ENCODE peak calls at places on chromosomes 6 and 20, in seven cellular contexts. W is skeletal muscle cell, R is fibroblast of pulmonary artery, D is cerebellar cortex, F is heart left ventricle, Q is transverse colon, H is hypothalamus. C is an unnamed sample.

GRCh38 chr6:219641-220198 is 72.6 kb upstream of the DUSP22 start:
- DNase-seq in W (peak; percentile 36), R (peak; percentile 47), D (no peak), F (peak; percentile 86), Q (peak; percentile 45), H (peak; percentile 27), C (no peak)

GRCh38 chr6:95248501-95248900 is 328.8 kb upstream of the MANEA start:
- DNase-seq in W (no peak), R (no peak), D (peak; percentile 12), F (no peak), Q (no peak), H (no peak), C (no peak)

GRCh38 chr6:33578588-33579011 is 1.5 kb downstream of the BAK1 start:
- DNase-seq in W (no peak), R (no peak), D (no peak), F (no peak), Q (peak; percentile 75), H (no peak), C (no peak)

GRCh38 chr6:161458199-161458598 is 184.3 kb upstream of the AGPAT4 start:
- DNase-seq in W (no peak), R (no peak), D (peak; percentile 36), F (no peak), Q (no peak), H (no peak), C (no peak)

GRCh38 chr6:53591873-53592272 is 47.0 kb upstream of the GCLC start:
- DNase-seq in W (no peak), R (no peak), D (no peak), F (no peak), Q (no peak), H (no peak), C (no peak)

GRCh38 chr6:116144590-116144989 is 18.7 kb upstream of the COL10A1 start:
- DNase-seq in W (peak; percentile 76), R (peak; percentile 77), D (no peak), F (no peak), Q (no peak), H (no peak), C (no peak)

GRCh38 chr6:79373880-79374279 is 139.4 kb upstream of the HMGN3 start:
- DNase-seq in W (no peak), R (no peak), D (no peak), F (no peak), Q (no peak), H (no peak), C (no peak)

GRCh38 chr6:126040826-126041225 is 54.5 kb downstream of the TRMT11 start:
- DNase-seq in W (peak; percentile 52), R (peak; percentile 76), D (no peak), F (no peak), Q (peak; percentile 58), H (no peak), C (peak; percentile 34)

GRCh38 chr6:27672113-27672799 is 199.4 kb upstream of the ZNF184 start:
- DNase-seq in W (no peak), R (no peak), D (peak; percentile 87), F (no peak), Q (peak; percentile 14), H (no peak), C (peak; percentile 82)

GRCh38 chr6:169862464-169863148 is 111.2 kb downstream of the ERMARD start:
- DNase-seq in W (no peak), R (no peak), D (no peak), F (no peak), Q (no peak), H (no peak), C (no peak)

GRCh38 chr6:159233365-159234101 is 64.3 kb downstream of the FNDC1 start:
- DNase-seq in W (no peak), R (no peak), D (no peak), F (no peak), Q (no peak), H (no peak), C (no peak)

GRCh38 chr20:20083796-20084195 is 31.5 kb downstream of the CFAP61 start:
- DNase-seq in W (no peak), R (peak; percentile 51), D (peak; percentile 80), F (no peak), Q (no peak), H (no peak), C (peak; percentile 11)

GRCh38 chr6:11013671-11014070 is 30.4 kb downstream of the ELOVL2 start:
- DNase-seq in W (no peak), R (no peak), D (no peak), F (no peak), Q (no peak), H (no peak), C (no peak)

GRCh38 chr6:38813026-38813425 is 97.9 kb downstream of the DNAH8 start:
- DNase-seq in W (no peak), R (no peak), D (no peak), F (no peak), Q (no peak), H (no peak), C (no peak)

GRCh38 chr20:8421981-8422380 is 289.9 kb downstream of the PLCB1 start:
- DNase-seq in W (no peak), R (peak; percentile 33), D (no peak), F (no peak), Q (no peak), H (no peak), C (no peak)

GRCh38 chr20:37443596-37443995 is 77.5 kb upstream of the NNAT start:
- DNase-seq in W (no peak), R (no peak), D (no peak), F (no peak), Q (no peak), H (no peak), C (no peak)

GRCh38 chr6:111487656-111488055 is 4.6 kb upstream of the REV3L start:
- DNase-seq in W (peak; percentile 40), R (peak; percentile 81), D (no peak), F (no peak), Q (no peak), H (no peak), C (no peak)